ENCODE peak calls at places on chromosome 3, in seven cellular contexts. One of them, this sample, is unnamed. For H3K4me1, the result is how much of the 10 kb centered on the place peaks cover.

GRCh38 chr3:79317551-79318518 is 450.0 kb downstream of the ROBO1 start:
- DNase-seq in CD8-positive, alpha-beta T cell: no peak
- DNase-seq in aorta: no peak
- DNase-seq in fibroblast of lung: no peak
- DNase-seq in A549: no peak
- DNase-seq in thoracic aorta: no peak
- DNase-seq in IMR-90: no peak
- DNase-seq in this sample: no peak

GRCh38 chr3:23945903-23946751 is 1.0 kb downstream of the NR1D2 start:
- DNase-seq in CD8-positive, alpha-beta T cell: peak
- DNase-seq in aorta: peak
- DNase-seq in fibroblast of lung: peak
- DNase-seq in A549: peak
- DNase-seq in thoracic aorta: peak
- DNase-seq in IMR-90: peak
- DNase-seq in this sample: peak

GRCh38 chr3:36937492-36937891 is 7.4 kb downstream of the TRANK1 start:
- DNase-seq in CD8-positive, alpha-beta T cell: no peak
- DNase-seq in aorta: no peak
- DNase-seq in fibroblast of lung: no peak
- DNase-seq in A549: no peak
- DNase-seq in thoracic aorta: no peak
- DNase-seq in IMR-90: no peak
- DNase-seq in this sample: no peak

GRCh38 chr3:138400651-138401070 is 33.8 kb upstream of the ESYT3 start:
- DNase-seq in CD8-positive, alpha-beta T cell: no peak
- DNase-seq in aorta: no peak
- DNase-seq in fibroblast of lung: no peak
- DNase-seq in A549: no peak
- DNase-seq in thoracic aorta: no peak
- DNase-seq in IMR-90: no peak
- DNase-seq in this sample: no peak

GRCh38 chr3:64345351-64345750 is 120.1 kb upstream of the PRICKLE2 start:
- DNase-seq in CD8-positive, alpha-beta T cell: no peak
- DNase-seq in aorta: no peak
- DNase-seq in fibroblast of lung: peak
- DNase-seq in A549: no peak
- DNase-seq in thoracic aorta: no peak
- DNase-seq in IMR-90: peak
- DNase-seq in this sample: no peak

GRCh38 chr3:166446291-166446690 is 609.1 kb upstream of the BCHE start:
- DNase-seq in CD8-positive, alpha-beta T cell: no peak
- DNase-seq in aorta: no peak
- DNase-seq in fibroblast of lung: peak
- DNase-seq in A549: no peak
- DNase-seq in thoracic aorta: no peak
- DNase-seq in IMR-90: peak
- DNase-seq in this sample: no peak

GRCh38 chr3:179027326-179027900 is 44.2 kb downstream of the ZMAT3 start:
- DNase-seq in CD8-positive, alpha-beta T cell: no peak
- DNase-seq in aorta: no peak
- DNase-seq in fibroblast of lung: peak
- DNase-seq in A549: no peak
- DNase-seq in thoracic aorta: no peak
- DNase-seq in IMR-90: peak
- DNase-seq in this sample: no peak

GRCh38 chr3:169308654-169309325 is 354.7 kb downstream of the MECOM start:
- DNase-seq in CD8-positive, alpha-beta T cell: no peak
- DNase-seq in aorta: no peak
- DNase-seq in fibroblast of lung: peak
- DNase-seq in A549: no peak
- DNase-seq in thoracic aorta: no peak
- DNase-seq in IMR-90: peak
- DNase-seq in this sample: no peak

GRCh38 chr3:14137004-14137403 is 12.2 kb downstream of the TMEM43 start:
- DNase-seq in CD8-positive, alpha-beta T cell: no peak
- DNase-seq in aorta: peak
- DNase-seq in fibroblast of lung: peak
- DNase-seq in A549: no peak
- DNase-seq in thoracic aorta: no peak
- DNase-seq in IMR-90: no peak
- DNase-seq in this sample: peak

GRCh38 chr3:59644479-59645075 is 594.8 kb upstream of the CFAP20DC start:
- DNase-seq in CD8-positive, alpha-beta T cell: no peak
- DNase-seq in aorta: no peak
- DNase-seq in fibroblast of lung: no peak
- DNase-seq in A549: no peak
- DNase-seq in thoracic aorta: no peak
- DNase-seq in IMR-90: no peak
- DNase-seq in this sample: no peak

GRCh38 chr3:12724794-12725193 is 34.3 kb downstream of the TMEM40 start:
- DNase-seq in CD8-positive, alpha-beta T cell: no peak
- DNase-seq in aorta: no peak
- DNase-seq in fibroblast of lung: no peak
- DNase-seq in A549: no peak
- DNase-seq in thoracic aorta: no peak
- DNase-seq in IMR-90: no peak
- DNase-seq in this sample: no peak

GRCh38 chr3:14283092-14283820 is 104.6 kb downstream of the LSM3 start:
- DNase-seq in CD8-positive, alpha-beta T cell: no peak
- DNase-seq in aorta: no peak
- DNase-seq in fibroblast of lung: no peak
- DNase-seq in A549: no peak
- DNase-seq in thoracic aorta: no peak
- DNase-seq in IMR-90: no peak
- DNase-seq in this sample: no peak

GRCh38 chr3:99818818-99819217 is 1.2 kb downstream of the CMSS1 start:
- DNase-seq in CD8-positive, alpha-beta T cell: no peak
- DNase-seq in aorta: no peak
- DNase-seq in fibroblast of lung: no peak
- DNase-seq in A549: no peak
- DNase-seq in thoracic aorta: no peak
- DNase-seq in IMR-90: no peak
- DNase-seq in this sample: no peak

GRCh38 chr3:171860830-171861535 is 17.8 kb downstream of the TMEM212 start:
- DNase-seq in CD8-positive, alpha-beta T cell: no peak
- DNase-seq in aorta: peak
- DNase-seq in fibroblast of lung: peak
- DNase-seq in A549: no peak
- DNase-seq in thoracic aorta: no peak
- DNase-seq in IMR-90: peak
- DNase-seq in this sample: no peak

GRCh38 chr3:52895416-52895815 is 1.9 kb downstream of the STIMATE start:
- DNase-seq in CD8-positive, alpha-beta T cell: no peak
- DNase-seq in aorta: no peak
- DNase-seq in fibroblast of lung: no peak
- DNase-seq in A549: no peak
- DNase-seq in thoracic aorta: no peak
- DNase-seq in IMR-90: no peak
- DNase-seq in this sample: no peak
- H3K4me1 ChIP-seq in CD8-positive, alpha-beta T cell: under half
- H3K4me1 ChIP-seq in aorta: under half
- H3K4me1 ChIP-seq in fibroblast of lung: under half
- H3K4me1 ChIP-seq in A549: under half
- H3K4me1 ChIP-seq in thoracic aorta: half or more
- H3K4me1 ChIP-seq in IMR-90: under half
- H3K4me1 ChIP-seq in this sample: under half

GRCh38 chr3:52934626-52935530 is 37.5 kb upstream of the STIMATE start:
- DNase-seq in CD8-positive, alpha-beta T cell: peak
- DNase-seq in aorta: peak
- DNase-seq in fibroblast of lung: peak
- DNase-seq in A549: peak
- DNase-seq in thoracic aorta: no peak
- DNase-seq in IMR-90: peak
- DNase-seq in this sample: peak
- H3K4me3 ChIP-seq in CD8-positive, alpha-beta T cell: no peak
- H3K4me3 ChIP-seq in aorta: no peak
- H3K4me3 ChIP-seq in fibroblast of lung: no peak
- H3K4me3 ChIP-seq in A549: no peak
- H3K4me3 ChIP-seq in thoracic aorta: no peak
- H3K4me3 ChIP-seq in IMR-90: no peak
- H3K4me3 ChIP-seq in this sample: no peak

DNA sequence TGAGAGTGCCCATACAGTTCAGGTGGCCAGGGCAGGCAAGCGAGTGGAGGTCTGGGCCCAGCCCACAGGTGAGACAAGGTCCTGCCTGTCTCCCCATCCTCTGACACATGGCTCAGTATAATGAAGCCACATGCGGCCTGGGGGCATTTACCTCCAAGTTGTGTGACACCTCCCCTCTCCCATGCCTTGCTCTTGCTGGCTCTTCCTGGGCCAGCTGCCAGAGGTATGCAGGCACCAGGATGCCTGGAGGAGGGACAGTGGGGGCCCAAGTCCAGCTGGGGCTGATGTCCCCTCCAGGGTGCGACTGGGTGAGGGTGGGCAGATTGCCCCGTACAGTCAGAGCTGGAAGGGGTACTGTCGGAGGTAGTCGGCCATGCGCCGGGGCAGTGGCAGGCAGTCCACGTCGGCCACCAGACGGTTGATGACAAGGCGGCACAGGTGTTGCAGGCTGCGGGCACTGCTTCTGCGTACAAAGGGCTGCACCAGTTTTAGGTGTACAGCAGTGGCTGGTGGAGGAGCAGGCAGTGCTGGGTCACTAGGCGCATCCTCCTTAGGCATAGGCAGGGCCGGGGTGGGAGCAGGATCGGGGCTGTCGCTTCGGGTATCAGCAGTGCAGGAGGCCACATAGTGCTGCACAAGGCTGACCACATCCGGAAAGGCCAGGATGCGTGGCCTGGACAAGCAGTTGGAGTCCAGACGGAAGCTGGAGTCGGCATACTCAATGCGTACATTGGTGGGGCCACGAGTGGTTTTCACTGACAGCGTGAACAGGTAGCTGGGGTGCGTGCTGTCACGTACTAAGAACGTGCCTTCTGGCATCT is 4.1 kb downstream of the CISH start:
- DNase-seq in CD8-positive, alpha-beta T cell: no peak
- DNase-seq in aorta: no peak
- DNase-seq in fibroblast of lung: no peak
- DNase-seq in A549: no peak
- DNase-seq in thoracic aorta: no peak
- DNase-seq in IMR-90: no peak
- DNase-seq in this sample: no peak
- H3K27ac ChIP-seq in CD8-positive, alpha-beta T cell: peak
- H3K27ac ChIP-seq in aorta: no peak
- H3K27ac ChIP-seq in fibroblast of lung: no peak
- H3K27ac ChIP-seq in A549: no peak
- H3K27ac ChIP-seq in thoracic aorta: peak
- H3K27ac ChIP-seq in IMR-90: no peak
- H3K27ac ChIP-seq in this sample: no peak

DNA sequence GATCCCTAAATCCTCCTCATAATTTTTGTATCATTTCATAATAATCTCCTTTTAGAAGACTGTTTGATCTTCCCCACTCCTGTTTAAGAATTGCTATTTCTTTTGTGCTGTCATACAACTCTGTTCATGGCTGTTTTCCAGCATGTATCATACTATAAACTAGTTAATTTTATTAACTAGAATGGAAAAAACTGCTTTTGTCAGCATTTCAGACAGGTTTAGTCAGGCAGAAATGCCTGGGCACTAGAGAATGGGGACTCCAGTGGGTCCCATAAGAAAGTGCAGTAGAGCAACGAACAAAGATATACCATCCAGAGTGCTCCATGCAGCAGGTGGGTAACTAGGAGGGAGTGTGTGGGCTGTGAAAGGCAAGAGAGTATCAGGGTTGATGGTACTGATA is 523.9 kb downstream of the PLOD2 start:
- DNase-seq in CD8-positive, alpha-beta T cell: no peak
- DNase-seq in aorta: no peak
- DNase-seq in fibroblast of lung: no peak
- DNase-seq in A549: no peak
- DNase-seq in thoracic aorta: no peak
- DNase-seq in IMR-90: no peak
- DNase-seq in this sample: no peak
- H3K4me1 ChIP-seq in CD8-positive, alpha-beta T cell: under half
- H3K4me1 ChIP-seq in aorta: under half
- H3K4me1 ChIP-seq in fibroblast of lung: under half
- H3K4me1 ChIP-seq in A549: under half
- H3K4me1 ChIP-seq in thoracic aorta: under half
- H3K4me1 ChIP-seq in IMR-90: under half
- H3K4me1 ChIP-seq in this sample: under half

GRCh38 chr3:4584537-4585249 is 91.5 kb downstream of the ITPR1 start:
- DNase-seq in CD8-positive, alpha-beta T cell: no peak
- DNase-seq in aorta: peak
- DNase-seq in fibroblast of lung: peak
- DNase-seq in A549: no peak
- DNase-seq in thoracic aorta: no peak
- DNase-seq in IMR-90: peak
- DNase-seq in this sample: peak
- H3K4me3 ChIP-seq in CD8-positive, alpha-beta T cell: peak
- H3K4me3 ChIP-seq in aorta: peak
- H3K4me3 ChIP-seq in fibroblast of lung: peak
- H3K4me3 ChIP-seq in A549: no peak
- H3K4me3 ChIP-seq in thoracic aorta: peak
- H3K4me3 ChIP-seq in IMR-90: peak
- H3K4me3 ChIP-seq in this sample: peak

DNA sequence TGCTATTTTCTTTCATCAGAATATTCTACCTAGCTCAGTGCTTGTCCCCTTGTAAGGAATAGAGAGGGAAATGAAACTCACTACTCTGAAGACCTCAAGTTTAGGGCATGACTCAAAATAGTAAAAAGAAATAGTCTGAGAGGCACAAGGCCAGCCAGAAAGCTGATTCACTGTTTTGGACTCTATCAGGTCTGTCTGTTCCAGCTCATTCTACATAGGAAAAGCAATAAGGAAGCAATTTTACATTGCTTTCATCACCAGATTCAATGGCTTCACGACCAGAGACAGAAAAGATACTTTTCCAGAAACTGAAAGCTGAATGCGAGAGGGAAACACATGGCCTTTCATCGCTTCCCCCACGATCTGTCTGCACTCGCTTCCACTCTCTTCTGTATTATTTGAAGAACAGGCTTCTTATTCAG is 276.0 kb downstream of the GBE1 start:
- DNase-seq in CD8-positive, alpha-beta T cell: no peak
- DNase-seq in aorta: peak
- DNase-seq in fibroblast of lung: peak
- DNase-seq in A549: no peak
- DNase-seq in thoracic aorta: no peak
- DNase-seq in IMR-90: peak
- DNase-seq in this sample: peak
- H3K27ac ChIP-seq in CD8-positive, alpha-beta T cell: no peak
- H3K27ac ChIP-seq in aorta: peak
- H3K27ac ChIP-seq in fibroblast of lung: peak
- H3K27ac ChIP-seq in A549: no peak
- H3K27ac ChIP-seq in thoracic aorta: peak
- H3K27ac ChIP-seq in IMR-90: no peak
- H3K27ac ChIP-seq in this sample: peak

DNA sequence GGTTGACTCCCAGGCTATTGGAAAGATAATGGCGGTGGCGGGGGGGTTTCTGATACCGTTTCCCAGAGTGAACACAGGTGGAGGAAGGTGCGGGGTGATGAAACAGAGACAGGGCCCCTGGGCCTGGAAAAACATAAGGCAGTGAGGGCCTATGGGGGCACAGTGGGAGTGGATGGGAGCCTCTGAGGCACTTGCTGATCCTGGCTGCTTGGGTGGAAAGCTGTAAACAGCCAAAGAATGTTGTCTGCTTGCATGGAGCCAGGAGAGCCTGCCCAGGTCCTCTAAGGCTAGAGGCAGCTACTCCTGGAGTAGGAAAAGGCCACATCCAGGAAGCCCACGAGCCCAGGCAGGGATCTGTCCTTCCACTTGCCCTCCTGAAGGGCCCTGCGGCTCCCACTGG is 3.0 kb upstream of the SEMA3B start:
- DNase-seq in CD8-positive, alpha-beta T cell: no peak
- DNase-seq in aorta: peak
- DNase-seq in fibroblast of lung: no peak
- DNase-seq in A549: no peak
- DNase-seq in thoracic aorta: no peak
- DNase-seq in IMR-90: no peak
- DNase-seq in this sample: no peak
- H3K4me1 ChIP-seq in CD8-positive, alpha-beta T cell: under half
- H3K4me1 ChIP-seq in aorta: under half
- H3K4me1 ChIP-seq in fibroblast of lung: half or more
- H3K4me1 ChIP-seq in A549: half or more
- H3K4me1 ChIP-seq in thoracic aorta: under half
- H3K4me1 ChIP-seq in IMR-90: half or more
- H3K4me1 ChIP-seq in this sample: half or more